ENCODE peak calls at places on chromosomes 5 and 9, in five cellular contexts. One of them, this sample, is unnamed.

GRCh38 chr9:68522126-68522525 is 18.6 kb downstream of the TMEM252 start:
- DNase-seq in astrocyte of the cerebellum: no peak
- DNase-seq in fibroblast of villous mesenchyme: no peak
- DNase-seq in SJSA1: no peak
- DNase-seq in adrenal gland: no peak
- DNase-seq in this sample: no peak

GRCh38 chr9:125912261-125912660 is 165.1 kb downstream of the PBX3 start:
- DNase-seq in SJSA1: no peak
- DNase-seq in astrocyte of the cerebellum: no peak
- DNase-seq in fibroblast of villous mesenchyme: no peak
- DNase-seq in adrenal gland: no peak
- DNase-seq in this sample: no peak

GRCh38 chr5:141488591-141489478 is at the start of gene PCDHGC5:
- DNase-seq in SJSA1: no peak
- DNase-seq in adrenal gland: peak
- DNase-seq in astrocyte of the cerebellum: no peak
- DNase-seq in fibroblast of villous mesenchyme: peak
- DNase-seq in this sample: no peak

GRCh38 chr5:33148076-33148501 is 292.7 kb upstream of the TARS1 start:
- DNase-seq in astrocyte of the cerebellum: peak
- DNase-seq in adrenal gland: peak
- DNase-seq in SJSA1: peak
- DNase-seq in fibroblast of villous mesenchyme: peak
- DNase-seq in this sample: peak

GRCh38 chr9:27499481-27499880 is 24.6 kb upstream of the IFNK start:
- DNase-seq in astrocyte of the cerebellum: no peak
- DNase-seq in adrenal gland: no peak
- DNase-seq in SJSA1: peak
- DNase-seq in fibroblast of villous mesenchyme: peak
- DNase-seq in this sample: peak

GRCh38 chr9:70352802-70353201 is 61.7 kb downstream of the KLF9 start:
- DNase-seq in adrenal gland: no peak
- DNase-seq in astrocyte of the cerebellum: peak
- DNase-seq in SJSA1: no peak
- DNase-seq in fibroblast of villous mesenchyme: peak
- DNase-seq in this sample: peak

GRCh38 chr9:81787747-81788632 is 98.6 kb upstream of the TLE1 start:
- DNase-seq in SJSA1: peak
- DNase-seq in adrenal gland: peak
- DNase-seq in fibroblast of villous mesenchyme: peak
- DNase-seq in astrocyte of the cerebellum: peak
- DNase-seq in this sample: no peak

GRCh38 chr5:123089971-123090640 is 1.1 kb downstream of the PRDM6 start:
- DNase-seq in adrenal gland: no peak
- DNase-seq in SJSA1: no peak
- DNase-seq in astrocyte of the cerebellum: no peak
- DNase-seq in fibroblast of villous mesenchyme: peak
- DNase-seq in this sample: peak

GRCh38 chr9:135500071-135500524 is 384 bp upstream of the MRPS2 start:
- DNase-seq in SJSA1: peak
- DNase-seq in astrocyte of the cerebellum: no peak
- DNase-seq in fibroblast of villous mesenchyme: peak
- DNase-seq in adrenal gland: no peak
- DNase-seq in this sample: no peak

GRCh38 chr5:65774346-65774745 is 52.3 kb downstream of the NLN start:
- DNase-seq in astrocyte of the cerebellum: peak
- DNase-seq in SJSA1: peak
- DNase-seq in adrenal gland: no peak
- DNase-seq in fibroblast of villous mesenchyme: peak
- DNase-seq in this sample: peak

GRCh38 chr9:18745710-18746109 is 271.8 kb downstream of the ADAMTSL1 start:
- DNase-seq in adrenal gland: no peak
- DNase-seq in fibroblast of villous mesenchyme: no peak
- DNase-seq in astrocyte of the cerebellum: no peak
- DNase-seq in SJSA1: no peak
- DNase-seq in this sample: no peak

GRCh38 chr5:44646016-44646415 is 162.7 kb upstream of the MRPS30 start:
- DNase-seq in astrocyte of the cerebellum: no peak
- DNase-seq in fibroblast of villous mesenchyme: peak
- DNase-seq in SJSA1: no peak
- DNase-seq in adrenal gland: no peak
- DNase-seq in this sample: peak

GRCh38 chr9:129697956-129698757 is 32.7 kb downstream of the PRRX2 start:
- DNase-seq in fibroblast of villous mesenchyme: peak
- DNase-seq in astrocyte of the cerebellum: no peak
- DNase-seq in SJSA1: peak
- DNase-seq in adrenal gland: peak
- DNase-seq in this sample: peak

GRCh38 chr9:4116091-4116581 is 183.7 kb downstream of the GLIS3 start:
- DNase-seq in fibroblast of villous mesenchyme: no peak
- DNase-seq in SJSA1: no peak
- DNase-seq in adrenal gland: no peak
- DNase-seq in astrocyte of the cerebellum: no peak
- DNase-seq in this sample: no peak

GRCh38 chr9:110971705-110972104 is 66.6 kb downstream of the LPAR1 start:
- DNase-seq in astrocyte of the cerebellum: no peak
- DNase-seq in adrenal gland: no peak
- DNase-seq in SJSA1: no peak
- DNase-seq in fibroblast of villous mesenchyme: no peak
- DNase-seq in this sample: no peak

GRCh38 chr5:109253262-109253661 is 156.5 kb downstream of the PJA2 start:
- DNase-seq in fibroblast of villous mesenchyme: no peak
- DNase-seq in adrenal gland: no peak
- DNase-seq in astrocyte of the cerebellum: no peak
- DNase-seq in SJSA1: no peak
- DNase-seq in this sample: no peak

GRCh38 chr5:141326088-141326854 is 4.0 kb upstream of the PCDHGA1 start:
- DNase-seq in adrenal gland: no peak
- DNase-seq in SJSA1: peak
- DNase-seq in astrocyte of the cerebellum: peak
- DNase-seq in fibroblast of villous mesenchyme: peak
- DNase-seq in this sample: peak

GRCh38 chr5:167284491-167284890 is 1007.0 kb upstream of the WWC1 start:
- DNase-seq in adrenal gland: peak
- DNase-seq in SJSA1: no peak
- DNase-seq in astrocyte of the cerebellum: no peak
- DNase-seq in fibroblast of villous mesenchyme: no peak
- DNase-seq in this sample: no peak

GRCh38 chr5:32507738-32508434 is 63.3 kb upstream of the ZFR start:
- DNase-seq in SJSA1: peak
- DNase-seq in fibroblast of villous mesenchyme: peak
- DNase-seq in adrenal gland: no peak
- DNase-seq in astrocyte of the cerebellum: no peak
- DNase-seq in this sample: no peak

GRCh38 chr5:83744851-83745250 is 24.2 kb upstream of the HAPLN1 start:
- DNase-seq in astrocyte of the cerebellum: no peak
- DNase-seq in SJSA1: no peak
- DNase-seq in fibroblast of villous mesenchyme: no peak
- DNase-seq in adrenal gland: no peak
- DNase-seq in this sample: no peak

GRCh38 chr5:90933298-90933697 is 374.7 kb downstream of the ADGRV1 start:
- DNase-seq in fibroblast of villous mesenchyme: no peak
- DNase-seq in astrocyte of the cerebellum: no peak
- DNase-seq in adrenal gland: no peak
- DNase-seq in SJSA1: no peak
- DNase-seq in this sample: peak

GRCh38 chr9:99722852-99723251 is 98.8 kb upstream of the NR4A3 start:
- DNase-seq in astrocyte of the cerebellum: no peak
- DNase-seq in fibroblast of villous mesenchyme: no peak
- DNase-seq in adrenal gland: no peak
- DNase-seq in SJSA1: no peak
- DNase-seq in this sample: no peak

GRCh38 chr5:128201065-128201926 is 117.7 kb downstream of the SLC12A2 start:
- DNase-seq in astrocyte of the cerebellum: no peak
- DNase-seq in adrenal gland: peak
- DNase-seq in SJSA1: peak
- DNase-seq in fibroblast of villous mesenchyme: peak
- DNase-seq in this sample: peak
- H3K4me3 ChIP-seq in astrocyte of the cerebellum: no peak
- H3K4me3 ChIP-seq in adrenal gland: no peak
- H3K4me3 ChIP-seq in SJSA1: no peak
- H3K4me3 ChIP-seq in fibroblast of villous mesenchyme: peak
- H3K4me3 ChIP-seq in this sample: peak

GRCh38 chr5:137122558-137122957 is 376.6 kb downstream of the SPOCK1 start:
- DNase-seq in SJSA1: no peak
- DNase-seq in astrocyte of the cerebellum: no peak
- DNase-seq in fibroblast of villous mesenchyme: no peak
- DNase-seq in adrenal gland: no peak
- DNase-seq in this sample: no peak

GRCh38 chr5:137122075-137122474 is 377.1 kb downstream of the SPOCK1 start:
- DNase-seq in adrenal gland: no peak
- DNase-seq in fibroblast of villous mesenchyme: no peak
- DNase-seq in astrocyte of the cerebellum: no peak
- DNase-seq in SJSA1: no peak
- DNase-seq in this sample: no peak

GRCh38 chr5:137118629-137119028 is 380.5 kb downstream of the SPOCK1 start:
- DNase-seq in SJSA1: no peak
- DNase-seq in fibroblast of villous mesenchyme: no peak
- DNase-seq in astrocyte of the cerebellum: no peak
- DNase-seq in adrenal gland: no peak
- DNase-seq in this sample: no peak

GRCh38 chr5:137115152-137115551 is 384.0 kb downstream of the SPOCK1 start:
- DNase-seq in adrenal gland: no peak
- DNase-seq in fibroblast of villous mesenchyme: no peak
- DNase-seq in SJSA1: no peak
- DNase-seq in astrocyte of the cerebellum: no peak
- DNase-seq in this sample: no peak

DNA sequence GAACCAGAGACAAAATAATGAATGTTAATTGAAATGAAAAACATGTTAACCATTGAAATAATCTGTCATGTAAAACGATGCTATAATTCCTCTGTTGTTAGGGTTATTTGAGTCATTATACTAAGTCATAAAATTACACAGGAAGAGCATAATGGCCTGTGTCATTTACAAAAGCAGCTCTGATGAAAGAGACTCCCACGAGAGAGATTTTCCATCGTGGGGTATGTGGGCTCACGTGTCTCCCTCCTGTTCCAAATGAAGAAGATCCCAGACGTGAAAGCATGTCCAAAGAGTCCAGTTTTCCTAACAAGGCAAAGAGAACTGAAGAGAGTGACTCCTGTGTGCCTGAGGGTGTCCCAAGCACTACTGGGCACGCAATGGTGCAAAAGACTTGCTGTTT is 379.8 kb downstream of the SPOCK1 start:
- DNase-seq in adrenal gland: no peak
- DNase-seq in SJSA1: no peak
- DNase-seq in astrocyte of the cerebellum: no peak
- DNase-seq in fibroblast of villous mesenchyme: peak
- DNase-seq in this sample: no peak
- H3K4me3 ChIP-seq in adrenal gland: no peak
- H3K4me3 ChIP-seq in SJSA1: no peak
- H3K4me3 ChIP-seq in astrocyte of the cerebellum: no peak
- H3K4me3 ChIP-seq in fibroblast of villous mesenchyme: no peak
- H3K4me3 ChIP-seq in this sample: no peak

GRCh38 chr5:180821538-180821937 is 18.9 kb upstream of the MGAT1 start:
- DNase-seq in adrenal gland: no peak
- DNase-seq in astrocyte of the cerebellum: no peak
- DNase-seq in fibroblast of villous mesenchyme: no peak
- DNase-seq in SJSA1: no peak
- DNase-seq in this sample: no peak

GRCh38 chr5:180823346-180823745 is 20.7 kb upstream of the MGAT1 start:
- DNase-seq in astrocyte of the cerebellum: no peak
- DNase-seq in adrenal gland: peak
- DNase-seq in fibroblast of villous mesenchyme: no peak
- DNase-seq in SJSA1: no peak
- DNase-seq in this sample: no peak

GRCh38 chr5:180818942-180819341 is 16.3 kb upstream of the MGAT1 start:
- DNase-seq in astrocyte of the cerebellum: no peak
- DNase-seq in fibroblast of villous mesenchyme: no peak
- DNase-seq in SJSA1: no peak
- DNase-seq in adrenal gland: no peak
- DNase-seq in this sample: no peak

GRCh38 chr5:180818275-180818674 is 15.7 kb upstream of the MGAT1 start:
- DNase-seq in fibroblast of villous mesenchyme: no peak
- DNase-seq in adrenal gland: no peak
- DNase-seq in astrocyte of the cerebellum: no peak
- DNase-seq in SJSA1: no peak
- DNase-seq in this sample: no peak

GRCh38 chr5:180820788-180821321 is 18.2 kb upstream of the MGAT1 start:
- DNase-seq in fibroblast of villous mesenchyme: peak
- DNase-seq in astrocyte of the cerebellum: no peak
- DNase-seq in adrenal gland: no peak
- DNase-seq in SJSA1: no peak
- DNase-seq in this sample: no peak
- H3K4me3 ChIP-seq in fibroblast of villous mesenchyme: no peak
- H3K4me3 ChIP-seq in astrocyte of the cerebellum: no peak
- H3K4me3 ChIP-seq in adrenal gland: no peak
- H3K4me3 ChIP-seq in SJSA1: no peak
- H3K4me3 ChIP-seq in this sample: no peak

GRCh38 chr9:76166436-76166959 is 227.7 kb downstream of the RFK start:
- DNase-seq in SJSA1: no peak
- DNase-seq in astrocyte of the cerebellum: no peak
- DNase-seq in adrenal gland: no peak
- DNase-seq in fibroblast of villous mesenchyme: no peak
- DNase-seq in this sample: no peak
- H3K4me3 ChIP-seq in SJSA1: no peak
- H3K4me3 ChIP-seq in astrocyte of the cerebellum: no peak
- H3K4me3 ChIP-seq in adrenal gland: no peak
- H3K4me3 ChIP-seq in fibroblast of villous mesenchyme: no peak
- H3K4me3 ChIP-seq in this sample: no peak

DNA sequence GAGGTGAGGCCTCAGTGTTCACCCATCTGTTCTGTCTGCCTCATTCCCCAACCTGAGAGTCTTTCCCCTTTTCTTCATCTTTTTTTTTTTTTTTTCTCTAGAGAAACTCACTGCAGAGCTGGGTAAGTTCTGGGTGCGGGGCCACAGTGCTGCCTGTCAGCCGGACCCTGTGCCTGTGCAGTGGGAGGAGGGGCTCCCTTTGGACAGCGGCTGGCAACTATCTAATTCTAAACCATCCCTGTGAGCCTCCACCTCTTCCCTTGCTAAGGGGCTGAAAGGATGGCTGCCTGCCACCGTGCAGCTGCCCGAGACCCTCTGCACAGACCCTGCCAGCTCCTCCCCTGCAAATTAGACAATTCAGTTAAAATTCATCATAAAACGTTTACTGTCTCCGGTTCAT is 14.1 kb downstream of the BTNL9 start:
- DNase-seq in adrenal gland: no peak
- DNase-seq in fibroblast of villous mesenchyme: no peak
- DNase-seq in SJSA1: no peak
- DNase-seq in astrocyte of the cerebellum: no peak
- DNase-seq in this sample: no peak
- H3K4me3 ChIP-seq in adrenal gland: no peak
- H3K4me3 ChIP-seq in fibroblast of villous mesenchyme: no peak
- H3K4me3 ChIP-seq in SJSA1: no peak
- H3K4me3 ChIP-seq in astrocyte of the cerebellum: no peak
- H3K4me3 ChIP-seq in this sample: no peak

GRCh38 chr9:134396258-134396742 is 70.0 kb downstream of the RXRA start:
- DNase-seq in SJSA1: no peak
- DNase-seq in adrenal gland: no peak
- DNase-seq in fibroblast of villous mesenchyme: no peak
- DNase-seq in astrocyte of the cerebellum: no peak
- DNase-seq in this sample: no peak
- H3K4me3 ChIP-seq in SJSA1: no peak
- H3K4me3 ChIP-seq in adrenal gland: no peak
- H3K4me3 ChIP-seq in fibroblast of villous mesenchyme: no peak
- H3K4me3 ChIP-seq in astrocyte of the cerebellum: no peak
- H3K4me3 ChIP-seq in this sample: no peak